ENCODE peak calls at places on chromosomes 6 and 20, in seven cellular contexts. A is CD8-positive, alpha-beta memory T cell; Q is right cardiac atrium; G is CD8-positive, alpha-beta T cell; F is brain microvascular endothelial cell; X is PC-3; B is body of pancreas. D is an unnamed sample. For H3K27me3, the result is how much of the 10 kb centered on the place peaks cover.

GRCh38 chr6:150687508-150687907 is 87.8 kb downstream of the PLEKHG1 start:
- DNase-seq in A (no peak), F (no peak), X (no peak), B (peak), Q (peak), G (no peak), D (no peak)

GRCh38 chr6:98203170-98203806 is 631.1 kb upstream of the POU3F2 start:
- DNase-seq in Q (no peak), A (no peak), B (no peak), X (peak), F (peak), G (no peak), D (no peak)

GRCh38 chr6:147157930-147158329 is 46.3 kb upstream of the STXBP5 start:
- DNase-seq in B (no peak), G (no peak), Q (no peak), F (no peak), X (no peak), A (no peak), D (no peak)

GRCh38 chr20:10877345-10877744 is 203.5 kb upstream of the JAG1 start:
- DNase-seq in A (no peak), F (no peak), X (no peak), B (peak), Q (peak), G (no peak), D (no peak)

GRCh38 chr20:25397827-25398226 is 7.2 kb upstream of the ABHD12 start:
- DNase-seq in X (peak), F (no peak), Q (no peak), B (no peak), A (no peak), G (no peak), D (no peak)

GRCh38 chr20:45157977-45158376 is 16.7 kb upstream of the PI3 start:
- DNase-seq in F (peak), X (peak), G (no peak), Q (no peak), A (no peak), B (no peak), D (peak)

GRCh38 chr20:31594558-31595379 is 10.3 kb upstream of the ID1 start:
- DNase-seq in Q (peak), X (no peak), F (no peak), G (no peak), B (no peak), A (no peak), D (peak)

GRCh38 chr20:54643761-54644160 is 168.4 kb downstream of the DOK5 start:
- DNase-seq in X (peak), A (no peak), B (peak), Q (peak), F (peak), G (no peak), D (peak)

GRCh38 chr6:37371158-37372083 is 17.6 kb downstream of the RNF8 start:
- DNase-seq in X (no peak), Q (no peak), G (no peak), B (peak), F (no peak), A (no peak), D (no peak)

GRCh38 chr6:126873351-126873750 is 245.1 kb upstream of the RSPO3 start:
- DNase-seq in A (no peak), B (no peak), X (no peak), Q (no peak), F (peak), G (no peak), D (no peak)

GRCh38 chr6:108588586-108588985 is 27.9 kb downstream of the FOXO3 start:
- DNase-seq in X (peak), A (no peak), F (peak), B (no peak), G (no peak), Q (no peak), D (peak)

GRCh38 chr6:148472495-148473105 is 130.0 kb downstream of the SASH1 start:
- DNase-seq in Q (no peak), X (no peak), G (no peak), B (no peak), A (no peak), F (no peak), D (no peak)

DNA sequence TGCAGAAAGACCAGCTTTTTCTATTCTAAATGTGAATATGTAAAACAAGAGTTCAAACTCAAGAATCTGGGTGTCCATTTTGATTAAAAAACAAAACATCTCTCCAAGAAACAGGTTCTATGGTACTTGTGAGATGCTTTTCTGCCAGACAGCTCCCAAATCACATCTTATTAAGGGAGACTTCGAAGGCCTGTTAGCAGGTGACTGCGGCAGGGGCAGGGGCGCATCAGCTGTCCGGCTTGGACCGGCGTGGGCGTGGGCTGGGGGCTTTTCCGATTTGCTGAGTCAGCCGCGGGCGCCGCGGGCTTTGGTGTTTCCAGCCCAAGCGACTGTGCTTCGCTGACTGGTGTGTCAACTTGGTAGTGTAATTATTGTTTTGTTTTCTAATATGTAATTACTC is 32.6 kb downstream of the TFAP2A start:
- DNase-seq in A (no peak), Q (no peak), X (no peak), B (no peak), G (no peak), F (no peak), D (no peak)
- H3K27me3 ChIP-seq in A (half or more), Q (under half), X (under half), B (under half), G (half or more), F (half or more), D (under half)

GRCh38 chr6:342832-343179 is 48.7 kb upstream of the IRF4 start:
- DNase-seq in G (no peak), X (no peak), A (no peak), B (no peak), F (no peak), Q (no peak), D (no peak)

GRCh38 chr6:345747-346388 is 45.7 kb upstream of the IRF4 start:
- DNase-seq in A (no peak), B (no peak), F (peak), Q (no peak), G (no peak), X (no peak), D (no peak)

GRCh38 chr6:343226-343935 is 48.2 kb upstream of the IRF4 start:
- DNase-seq in Q (no peak), G (no peak), X (no peak), B (no peak), F (no peak), A (no peak), D (no peak)

GRCh38 chr6:344816-345340 is 46.7 kb upstream of the IRF4 start:
- DNase-seq in G (no peak), X (no peak), A (no peak), Q (no peak), B (no peak), F (no peak), D (no peak)

GRCh38 chr6:343960-344815 is 47.4 kb upstream of the IRF4 start:
- DNase-seq in F (no peak), B (no peak), Q (no peak), A (no peak), X (no peak), G (no peak), D (no peak)
- H3K27me3 ChIP-seq in F (under half), B (under half), Q (under half), A (under half), X (under half), G (under half), D (under half)

GRCh38 chr6:20331625-20332024 is 70.1 kb upstream of the E2F3 start:
- DNase-seq in X (no peak), A (no peak), Q (no peak), G (no peak), F (no peak), B (no peak), D (no peak)
- H3K27me3 ChIP-seq in X (half or more), A (under half), Q (under half), G (under half), F (under half), B (under half), D (under half)

GRCh38 chr6:116459927-116460326 is 1.2 kb upstream of the CALHM6 start:
- DNase-seq in G (no peak), A (no peak), Q (no peak), B (no peak), X (no peak), F (no peak), D (no peak)
- H3K27me3 ChIP-seq in G (under half), A (under half), Q (under half), B (under half), X (under half), F (under half), D (under half)

GRCh38 chr6:101284131-101284530 is 109.4 kb upstream of the GRIK2 start:
- DNase-seq in X (no peak), F (no peak), Q (no peak), G (no peak), B (no peak), A (no peak), D (no peak)
- H3K27me3 ChIP-seq in X (under half), F (under half), Q (under half), G (under half), B (under half), A (under half), D (under half)